ENCODE peak calls at places on chromosomes 5 and 9, in eight cellular contexts. C is mesenchymal stem cell; U is CD4-positive, alpha-beta memory T cell; D is psoas muscle; B is PC-9; P is neuronal stem cell; Q is right cardiac atrium; E is pancreas. X is an unnamed sample. For H3K4me1, the result is how much of the 10 kb centered on the place peaks cover.

GRCh38 chr9:91802391-91802790 is 147.6 kb downstream of the ROR2 start:
- DNase-seq in C (no peak), U (no peak), D (peak), B (no peak), P (no peak), Q (no peak), E (no peak), X (no peak)

GRCh38 chr5:34587355-34588241 is 68.5 kb upstream of the RAI14 start:
- DNase-seq in C (peak), U (no peak), D (no peak), B (peak), P (no peak), Q (no peak), E (no peak), X (no peak)

GRCh38 chr5:38601843-38602424 is 45.5 kb upstream of the LIFR start:
- DNase-seq in C (peak), U (no peak), D (no peak), B (peak), P (no peak), Q (no peak), E (no peak), X (no peak)

GRCh38 chr5:56454219-56454862 is 221.2 kb upstream of the ANKRD55 start:
- DNase-seq in C (no peak), U (peak), D (no peak), B (no peak), P (no peak), Q (no peak), E (no peak), X (no peak)

GRCh38 chr5:4879693-4880303 is 260.3 kb upstream of the ADAMTS16 start:
- DNase-seq in C (peak), U (no peak), D (peak), B (peak), P (peak), Q (peak), E (no peak), X (peak)

GRCh38 chr5:15539951-15540350 is 40.0 kb downstream of the FBXL7 start:
- DNase-seq in C (no peak), U (no peak), D (no peak), B (no peak), P (no peak), Q (no peak), E (no peak), X (no peak)

GRCh38 chr9:82346040-82346439 is 357.5 kb downstream of the SPATA31D1 start:
- DNase-seq in C (no peak), U (no peak), D (no peak), B (no peak), P (no peak), Q (no peak), E (no peak), X (no peak)

GRCh38 chr5:113276001-113276400 is 158.8 kb downstream of the TSSK1B start:
- DNase-seq in C (no peak), U (no peak), D (no peak), B (no peak), P (no peak), Q (no peak), E (no peak), X (peak)

GRCh38 chr5:29185558-29185957 is 2007.9 kb upstream of the CDH6 start:
- DNase-seq in C (no peak), U (no peak), D (no peak), B (no peak), P (no peak), Q (no peak), E (no peak), X (no peak)

DNA sequence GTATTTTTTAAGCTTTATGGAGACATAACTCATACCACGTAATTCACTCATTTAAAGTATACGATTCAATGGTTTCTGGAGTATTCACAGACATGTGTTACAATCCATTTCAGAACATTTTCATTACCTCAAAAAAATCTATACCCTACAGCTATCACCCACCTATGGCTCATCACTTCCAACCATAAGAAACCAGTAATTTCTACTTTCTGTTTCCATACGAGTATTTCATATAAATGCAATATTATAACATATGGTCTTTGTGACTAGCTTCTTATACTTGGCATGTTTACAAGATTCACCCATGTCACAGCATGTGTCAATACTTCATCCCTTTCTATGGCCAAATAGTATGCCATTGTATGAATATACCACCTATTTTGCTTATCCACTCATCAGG is 18.8 kb downstream of the UBQLN1 start:
- DNase-seq in C (no peak), U (no peak), D (no peak), B (no peak), P (no peak), Q (no peak), E (no peak), X (no peak)
- H3K4me1 ChIP-seq in C (under half), U (half or more), D (under half), B (under half), P (under half), Q (under half), E (under half), X (under half)

GRCh38 chr5:133508314-133508713 is 104.0 kb downstream of the FSTL4 start:
- DNase-seq in C (no peak), U (no peak), D (no peak), B (no peak), P (no peak), Q (no peak), E (no peak), X (no peak)
- H3K4me1 ChIP-seq in C (under half), U (under half), D (under half), B (under half), P (under half), Q (under half), E (under half), X (under half)

DNA sequence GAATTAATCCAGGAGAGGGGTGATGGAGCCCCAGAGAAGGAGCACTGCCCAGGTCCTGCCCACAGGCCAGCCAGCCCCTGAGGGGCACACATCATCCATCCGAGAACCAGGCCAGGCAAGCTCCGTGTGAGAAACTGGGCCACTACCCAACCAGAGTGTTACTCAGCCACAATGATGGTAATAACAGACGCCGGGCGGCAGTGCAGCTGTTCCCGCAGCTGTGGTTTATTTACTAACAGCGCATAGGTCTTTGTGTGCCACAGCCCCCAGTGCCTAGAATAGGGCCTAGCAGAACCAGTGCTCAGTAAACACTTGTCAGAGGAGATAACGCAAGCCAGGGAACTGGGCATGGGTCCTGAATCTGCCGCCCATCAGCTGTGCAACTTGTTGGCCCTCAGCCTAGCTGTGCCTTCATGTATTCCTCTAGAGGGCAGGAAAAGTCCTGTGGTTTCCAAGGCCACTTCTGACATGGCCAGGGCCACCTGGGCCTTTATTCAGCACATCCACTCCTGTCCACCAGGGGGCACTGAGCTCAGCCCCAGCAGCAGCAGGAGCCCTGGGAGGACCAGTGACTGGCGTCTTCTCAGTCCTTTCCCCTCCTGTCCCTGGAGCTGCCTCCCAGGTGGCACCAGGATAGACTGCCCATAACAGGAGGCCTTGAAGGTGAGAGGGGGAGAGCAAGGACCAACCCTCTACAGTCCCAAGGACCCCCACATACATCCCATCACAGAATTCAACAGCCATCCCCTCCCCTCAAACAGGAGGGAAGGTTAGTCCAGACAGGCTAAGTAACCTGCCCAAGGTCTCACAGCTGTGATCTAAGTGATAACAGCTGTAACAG is 2.1 kb downstream of the MXD3 start:
- DNase-seq in C (peak), U (peak), D (peak), B (peak), P (peak), Q (peak), E (no peak), X (peak)
- H3K4me1 ChIP-seq in C (under half), U (half or more), D (under half), B (under half), P (under half), Q (under half), E (under half), X (under half)

GRCh38 chr5:89276566-89277305 is 393.8 kb upstream of the MEF2C start:
- DNase-seq in C (peak), U (no peak), D (no peak), B (no peak), P (no peak), Q (no peak), E (no peak), X (no peak)
- H3K4me1 ChIP-seq in C (under half), U (under half), D (under half), B (under half), P (under half), Q (under half), E (under half), X (under half)

GRCh38 chr9:93212409-93212808 is 28.5 kb downstream of the WNK2 start:
- DNase-seq in C (no peak), U (no peak), D (peak), B (no peak), P (no peak), Q (no peak), E (no peak), X (no peak)
- H3K4me1 ChIP-seq in C (under half), U (under half), D (under half), B (under half), P (under half), Q (under half), E (under half), X (under half)

GRCh38 chr9:132409828-132410528 is at the start of gene CFAP77:
- DNase-seq in C (peak), U (no peak), D (peak), B (no peak), P (peak), Q (peak), E (peak), X (peak)

GRCh38 chr9:132406554-132407122 is at the start of gene TTF1:
- DNase-seq in C (peak), U (peak), D (peak), B (peak), P (peak), Q (peak), E (peak), X (peak)

GRCh38 chr9:132407196-132407595 is 556 bp upstream of the TTF1 start:
- DNase-seq in C (no peak), U (no peak), D (no peak), B (no peak), P (no peak), Q (no peak), E (no peak), X (no peak)

GRCh38 chr9:132410642-132411041 is 631 bp downstream of the CFAP77 start:
- DNase-seq in C (no peak), U (peak), D (no peak), B (no peak), P (no peak), Q (no peak), E (no peak), X (no peak)

GRCh38 chr9:132408521-132408920 is 1.5 kb upstream of the CFAP77 start:
- DNase-seq in C (no peak), U (no peak), D (no peak), B (no peak), P (no peak), Q (peak), E (no peak), X (peak)
- H3K4me1 ChIP-seq in C (under half), U (half or more), D (under half), B (under half), P (under half), Q (under half), E (under half), X (under half)

DNA sequence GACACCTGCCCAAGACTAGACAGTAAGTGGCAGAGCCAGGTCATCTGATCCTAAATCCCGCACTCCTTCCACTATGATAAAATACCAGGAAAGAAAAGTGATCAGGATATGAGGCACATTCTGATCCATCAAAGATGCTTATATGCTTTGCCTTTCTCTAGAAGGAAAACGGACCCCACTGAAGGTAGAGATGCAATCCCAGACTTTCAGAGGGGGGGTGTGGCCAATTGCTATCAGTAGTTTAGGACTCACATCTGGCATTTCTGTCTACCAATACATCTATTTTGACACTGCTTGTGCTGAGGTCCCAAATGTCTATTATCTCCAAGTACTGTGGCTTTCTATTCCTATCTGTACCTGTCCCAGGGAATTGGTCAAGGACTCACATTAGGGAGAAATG is 1.7 kb downstream of the TRIM52 start:
- DNase-seq in C (no peak), U (no peak), D (no peak), B (no peak), P (no peak), Q (no peak), E (no peak), X (no peak)
- H3K4me1 ChIP-seq in C (under half), U (half or more), D (half or more), B (under half), P (under half), Q (under half), E (under half), X (under half)